ENCODE peak calls at places on chromosome 14, in five cellular contexts. U is activated T-helper 1 cell treated with anti-CD3 and anti-CD28 coated beads, Interleukin-12 subunit alpha, Interleukin-12 subunit beta, Interleukin-2, Interleukin-4 antibody, amounts not matched to agents 30 ng/mL and 10 ng/mL and 1 ng/mL, durations not matched to agents 14 hours and 24 hours and 36 hours; C is T-helper 9 cell; M is coronary artery; F is occipital lobe. W is an unnamed sample.

GRCh38 chr14:75229923-75230792 is 48.5 kb upstream of the FOS start:
- DNase-seq in M (no peak), U (peak; percentile 31), F (no peak), C (peak; percentile 49), W (peak; percentile 82)

GRCh38 chr14:101588990-101589389 is 27.7 kb downstream of the DIO3 start:
- DNase-seq in M (peak; percentile 14), F (no peak), U (no peak), C (no peak), W (no peak)

GRCh38 chr14:58501214-58501816 is 73.8 kb downstream of the KIAA0586 start:
- DNase-seq in F (no peak), C (no peak), M (no peak), U (peak; percentile 13), W (no peak)

GRCh38 chr14:104358528-104359300 is 220.3 kb downstream of the KIF26A start:
- DNase-seq in M (peak; percentile 52), C (no peak), U (no peak), F (no peak), W (no peak)

GRCh38 chr14:92456215-92457017 is 57.2 kb upstream of the RIN3 start:
- DNase-seq in U (no peak), F (no peak), C (no peak), M (peak; percentile 70), W (no peak)

GRCh38 chr14:50920482-50921225 is 23.6 kb downstream of the PYGL start:
- DNase-seq in M (no peak), C (no peak), F (no peak), U (no peak), W (no peak)

GRCh38 chr14:86788229-86788628 is 1204.8 kb downstream of the GALC start:
- DNase-seq in C (no peak), U (no peak), M (no peak), F (no peak), W (no peak)

GRCh38 chr14:51185180-51185579 is 54.9 kb upstream of the TMX1 start:
- DNase-seq in M (no peak), F (no peak), U (no peak), C (no peak), W (no peak)

GRCh38 chr14:101562659-101563351 is 1.5 kb downstream of the DIO3 start:
- DNase-seq in F (no peak), U (no peak), M (no peak), C (no peak), W (no peak)

GRCh38 chr14:101557811-101558738 is 3.2 kb upstream of the DIO3 start:
- DNase-seq in M (no peak), U (no peak), F (no peak), C (no peak), W (no peak)

GRCh38 chr14:90553921-90554336 is 157.1 kb downstream of the CALM1 start:
- DNase-seq in F (no peak), M (no peak), C (no peak), U (no peak), W (no peak)

GRCh38 chr14:31770271-31770670 is 209.1 kb downstream of the NUBPL start:
- DNase-seq in F (no peak), C (no peak), M (no peak), U (no peak), W (no peak)

GRCh38 chr14:35669782-35670181 is 135.8 kb downstream of the INSM2 start:
- DNase-seq in F (no peak), C (no peak), U (no peak), M (no peak), W (no peak)

GRCh38 chr14:86057018-86057667 is 527.2 kb downstream of the FLRT2 start:
- DNase-seq in U (no peak), C (peak; percentile 3), F (no peak), M (no peak), W (no peak)

GRCh38 chr14:69291891-69292586 is 32.1 kb downstream of the GALNT16 start:
- DNase-seq in M (no peak), U (no peak), F (no peak), C (no peak), W (no peak)

GRCh38 chr14:59221558-59221957 is 33.1 kb downstream of the DAAM1 start:
- DNase-seq in F (no peak), U (no peak), M (no peak), C (no peak), W (no peak)

GRCh38 chr14:95545769-95546168 is 10.9 kb downstream of the GLRX5 start:
- DNase-seq in M (no peak), C (no peak), U (no peak), F (no peak), W (no peak)

GRCh38 chr14:30600907-30601578 is 21.1 kb upstream of the SCFD1 start:
- DNase-seq in U (no peak), M (no peak), F (no peak), C (no peak), W (no peak)

GRCh38 chr14:99378782-99379214 is 101.9 kb downstream of the SETD3 start:
- DNase-seq in C (no peak), M (no peak), U (no peak), F (no peak), W (no peak)

GRCh38 chr14:100419856-100420255 is 96.7 kb downstream of the SLC25A47 start:
- DNase-seq in C (no peak), F (no peak), M (no peak), U (no peak), W (no peak)

GRCh38 chr14:50344116-50344775 is 32.1 kb downstream of the DMAC2L start:
- DNase-seq in U (peak; percentile 47), M (no peak), F (no peak), C (no peak), W (no peak)

GRCh38 chr14:103816991-103817390 is 30.4 kb downstream of the PPP1R13B start:
- DNase-seq in F (no peak), M (no peak), U (no peak), C (no peak), W (no peak)

W was measured in CD8-positive, alpha-beta memory T cell.